ENCODE peak calls at places on chromosomes 12 and 14, in nine cellular contexts. Z is neural progenitor cell, Y is thoracic aorta, I is tibial artery, T is right cardiac atrium, P is HCT116, U is lower leg skin, L is A549, G is heart right ventricle. M is an unnamed sample.

GRCh38 chr12:119594772-119595445 is 1.3 kb downstream of the TMEM233 start:
- DNase-seq in Z (peak), Y (no peak), I (no peak), T (peak), P (no peak), U (no peak), L (no peak), G (peak), M (peak)

GRCh38 chr12:116441292-116441691 is 117.9 kb upstream of the MAP1LC3B2 start:
- DNase-seq in Z (no peak), Y (no peak), I (peak), T (no peak), P (no peak), U (no peak), L (no peak), G (no peak), M (peak)

GRCh38 chr14:77120771-77121743 is 20.5 kb downstream of the ZDHHC22 start:
- DNase-seq in Z (no peak), Y (no peak), I (no peak), T (peak), P (no peak), U (no peak), L (no peak), G (no peak), M (no peak)

GRCh38 chr14:50344116-50344775 is 32.1 kb downstream of the DMAC2L start:
- DNase-seq in Z (no peak), Y (no peak), I (no peak), T (no peak), P (no peak), U (no peak), L (no peak), G (no peak), M (no peak)

GRCh38 chr14:20454359-20454644 is 310 bp downstream of the OSGEP start:
- DNase-seq in Z (no peak), Y (peak), I (peak), T (no peak), P (peak), U (peak), L (peak), G (no peak), M (no peak)

GRCh38 chr14:90599339-90599738 is 202.5 kb downstream of the CALM1 start:
- DNase-seq in Z (no peak), Y (no peak), I (no peak), T (peak), P (no peak), U (no peak), L (no peak), G (no peak), M (no peak)

GRCh38 chr12:119686776-119687175 is 18.8 kb downstream of the PRKAB1 start:
- DNase-seq in Z (no peak), Y (no peak), I (no peak), T (no peak), P (no peak), U (no peak), L (no peak), G (no peak), M (no peak)

GRCh38 chr12:106282457-106283097 is 20.0 kb upstream of the TCP11L2 start:
- DNase-seq in Z (peak), Y (no peak), I (no peak), T (no peak), P (peak), U (peak), L (peak), G (peak), M (no peak)

GRCh38 chr12:108400900-108401480 is 61.9 kb upstream of the CMKLR1 start:
- DNase-seq in Z (no peak), Y (no peak), I (no peak), T (no peak), P (no peak), U (no peak), L (no peak), G (no peak), M (no peak)

GRCh38 chr12:1947081-1947480 is 28.6 kb upstream of the CACNA2D4 start:
- DNase-seq in Z (no peak), Y (no peak), I (no peak), T (no peak), P (no peak), U (no peak), L (no peak), G (no peak), M (no peak)

GRCh38 chr14:31263485-31264133 is 56.0 kb upstream of the HECTD1 start:
- DNase-seq in Z (no peak), Y (peak), I (peak), T (no peak), P (peak), U (peak), L (peak), G (no peak), M (no peak)

GRCh38 chr12:79521576-79521975 is 169.2 kb downstream of the PAWR start:
- DNase-seq in Z (no peak), Y (no peak), I (no peak), T (no peak), P (no peak), U (no peak), L (no peak), G (no peak), M (no peak)

GRCh38 chr12:117890644-117891043 is 78.1 kb downstream of the KSR2 start:
- DNase-seq in Z (no peak), Y (no peak), I (no peak), T (no peak), P (no peak), U (no peak), L (no peak), G (no peak), M (no peak)

GRCh38 chr14:51564986-51565604 is 86.6 kb upstream of the FRMD6 start:
- DNase-seq in Z (peak), Y (no peak), I (no peak), T (no peak), P (no peak), U (peak), L (no peak), G (no peak), M (no peak)

GRCh38 chr14:104580961-104581360 is 1.4 kb downstream of the C14orf180 start:
- DNase-seq in Z (no peak), Y (no peak), I (peak), T (peak), P (no peak), U (peak), L (no peak), G (peak), M (no peak)

GRCh38 chr14:20684662-20685456 is 499 bp downstream of the RNASE4 start:
- DNase-seq in Z (peak), Y (no peak), I (peak), T (peak), P (peak), U (peak), L (peak), G (no peak), M (no peak)

GRCh38 chr12:5267603-5268423 is 164.1 kb upstream of the NTF3 start:
- DNase-seq in Z (no peak), Y (no peak), I (no peak), T (no peak), P (no peak), U (no peak), L (no peak), G (no peak), M (no peak)

DNA sequence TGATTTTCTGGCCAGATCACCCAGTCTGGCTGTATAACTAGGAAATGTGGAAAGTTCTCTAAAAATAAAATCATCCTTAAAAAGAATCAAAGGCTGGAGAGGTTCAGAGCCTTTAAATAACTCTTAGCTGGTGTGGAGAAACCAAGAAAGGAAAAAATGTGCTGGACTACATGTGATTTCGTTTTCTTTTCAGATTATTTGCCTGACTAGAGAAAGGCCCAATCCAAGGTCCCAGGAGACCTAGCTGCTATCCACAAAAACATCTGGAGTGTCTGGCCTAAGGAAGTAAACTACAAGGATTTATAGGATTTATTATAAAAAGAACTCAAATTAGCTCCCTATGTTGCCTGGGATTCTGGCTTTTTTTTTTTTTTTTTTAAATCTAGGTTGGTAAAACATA is 773 bp upstream of the TMEM30B start:
- DNase-seq in Z (no peak), Y (no peak), I (peak), T (no peak), P (no peak), U (peak), L (no peak), G (no peak), M (no peak)
- H3K4me3 ChIP-seq in Z (no peak), Y (peak), I (peak), T (no peak), P (no peak), U (no peak), L (no peak), G (no peak), M (peak)

DNA sequence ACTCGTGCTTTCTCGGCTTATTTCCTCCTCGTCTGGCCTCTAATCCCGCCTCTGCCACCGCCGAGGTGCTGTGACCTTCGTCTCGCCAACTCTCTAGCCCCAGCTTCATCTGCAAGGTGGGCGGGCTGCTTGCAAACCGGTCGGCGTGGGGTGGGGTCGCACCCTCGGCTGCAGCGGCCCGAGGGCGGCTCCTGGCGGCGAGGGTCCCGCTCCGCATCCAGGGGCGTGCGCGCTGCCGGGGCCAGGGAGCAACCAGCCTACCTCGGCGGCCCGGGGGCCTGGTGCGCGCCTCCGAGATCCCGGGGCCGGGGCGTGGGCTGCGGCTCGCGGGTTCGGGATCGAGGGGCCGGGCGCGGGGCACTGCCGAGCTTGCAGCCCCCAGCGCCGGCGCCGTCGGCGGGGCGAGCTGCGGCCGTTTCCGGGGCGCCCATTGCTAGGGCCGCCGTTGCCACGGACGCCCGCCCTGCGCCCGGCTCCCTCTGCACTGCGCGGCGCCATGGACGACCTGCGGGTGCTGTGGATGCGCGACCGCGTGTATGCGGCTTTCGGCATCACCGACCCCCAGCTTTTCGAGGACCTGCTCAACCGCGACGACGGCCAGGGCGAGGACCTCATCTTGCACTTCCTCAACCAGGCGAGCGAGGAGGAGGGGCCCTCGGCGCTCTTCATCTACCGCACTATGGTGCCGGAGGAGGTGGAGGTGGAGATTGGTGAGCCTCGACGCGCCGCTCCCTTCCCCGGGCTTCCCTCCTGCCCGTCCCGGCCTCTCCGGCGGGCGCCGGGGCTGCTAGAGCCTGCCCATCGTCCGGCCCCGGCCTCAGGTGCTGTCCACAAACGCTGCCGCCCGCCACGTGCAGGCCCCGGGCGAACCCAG is at the start of gene DNAH10:
- DNase-seq in Z (peak), Y (no peak), I (no peak), T (peak), P (no peak), U (no peak), L (no peak), G (no peak), M (peak)
- H3K4me3 ChIP-seq in Z (peak), Y (peak), I (peak), T (peak), P (no peak), U (peak), L (peak), G (peak), M (peak)

GRCh38 chr12:85516667-85517325 is 236.8 kb downstream of the ALX1 start:
- DNase-seq in Z (no peak), Y (no peak), I (no peak), T (no peak), P (no peak), U (no peak), L (no peak), G (no peak), M (no peak)
- H3K4me3 ChIP-seq in Z (no peak), Y (no peak), I (no peak), T (no peak), P (no peak), U (no peak), L (no peak), G (no peak), M (no peak)

GRCh38 chr12:68240975-68241374 is 12.4 kb downstream of the IL22 start:
- DNase-seq in Z (no peak), Y (no peak), I (peak), T (no peak), P (no peak), U (no peak), L (no peak), G (no peak), M (peak)
- H3K4me3 ChIP-seq in Z (no peak), Y (no peak), I (no peak), T (no peak), P (no peak), U (no peak), L (no peak), G (no peak), M (no peak)

GRCh38 chr14:102926104-102926503 is 3.6 kb downstream of the AMN start:
- DNase-seq in Z (peak), Y (no peak), I (no peak), T (peak), P (no peak), U (no peak), L (no peak), G (no peak), M (no peak)

GRCh38 chr14:102925646-102926045 is 3.2 kb downstream of the AMN start:
- DNase-seq in Z (no peak), Y (no peak), I (no peak), T (peak), P (no peak), U (no peak), L (no peak), G (no peak), M (no peak)

GRCh38 chr14:102928412-102929348 is 6.2 kb downstream of the AMN start:
- DNase-seq in Z (peak), Y (no peak), I (peak), T (peak), P (peak), U (peak), L (no peak), G (peak), M (peak)

GRCh38 chr14:102927878-102928411 is 5.5 kb downstream of the AMN start:
- DNase-seq in Z (peak), Y (no peak), I (no peak), T (peak), P (no peak), U (no peak), L (no peak), G (no peak), M (peak)

DNA sequence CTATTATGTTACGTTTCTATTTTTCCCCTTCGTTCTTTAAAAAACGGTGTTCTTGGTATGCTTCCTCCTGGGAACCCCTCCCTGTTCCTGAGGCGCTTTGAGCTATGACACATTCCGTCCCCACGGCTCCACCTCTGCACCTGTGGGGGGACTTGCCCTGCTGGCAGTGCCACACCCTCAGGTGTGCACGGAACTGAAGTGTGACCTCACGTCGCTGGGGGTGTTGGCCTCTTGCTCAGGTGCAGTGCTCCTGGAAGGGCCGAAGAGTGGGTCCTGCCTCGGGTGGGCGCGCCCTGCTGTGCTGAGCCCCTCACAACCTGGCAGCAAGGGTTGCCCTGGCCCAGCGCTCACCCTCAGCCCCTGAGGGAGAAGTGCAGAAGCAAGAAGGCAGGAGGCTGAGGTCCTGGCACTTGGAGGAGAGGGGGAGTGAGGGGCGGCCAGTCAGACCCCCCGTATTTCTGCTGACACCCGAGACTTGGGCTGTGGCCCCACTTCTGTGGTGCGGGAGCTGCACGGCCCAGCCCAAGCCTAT is 4.9 kb downstream of the AMN start:
- DNase-seq in Z (no peak), Y (no peak), I (no peak), T (peak), P (peak), U (peak), L (no peak), G (no peak), M (peak)
- H3K4me3 ChIP-seq in Z (peak), Y (peak), I (no peak), T (no peak), P (peak), U (no peak), L (no peak), G (no peak), M (peak)